ENCODE peak calls at places on chromosomes 13 and 19, in eight cellular contexts. N, Q, V, A, R, L, Y and P are unnamed samples.

GRCh38 chr13:20616059-20616797 is 49.3 kb downstream of the IFT88 start:
- DNase-seq in N (no peak), Q (no peak), V (peak), A (no peak), R (no peak), L (no peak), Y (no peak), P (peak)

GRCh38 chr19:50649433-50650391 is at the start of gene C19orf81:
- DNase-seq in N (no peak), Q (no peak), V (no peak), A (no peak), R (no peak), L (no peak), Y (no peak), P (peak)

GRCh38 chr19:52722062-52723005 is 12.5 kb downstream of the ZNF611 start:
- DNase-seq in N (no peak), Q (no peak), V (peak), A (no peak), R (no peak), L (no peak), Y (no peak), P (no peak)

GRCh38 chr19:11754663-11755062 is 12.1 kb upstream of the ZNF441 start:
- DNase-seq in N (no peak), Q (no peak), V (no peak), A (no peak), R (no peak), L (no peak), Y (no peak), P (no peak)

GRCh38 chr19:723247-723646 is 14.5 kb downstream of the PALM start:
- DNase-seq in N (no peak), Q (no peak), V (no peak), A (no peak), R (no peak), L (no peak), Y (no peak), P (no peak)

GRCh38 chr13:107031691-107032090 is 463.8 kb upstream of the ARGLU1 start:
- DNase-seq in N (no peak), Q (no peak), V (no peak), A (no peak), R (no peak), L (no peak), Y (no peak), P (no peak)

GRCh38 chr13:30792257-30793000 is 57.1 kb downstream of the ALOX5AP start:
- DNase-seq in N (no peak), Q (no peak), V (peak), A (peak), R (no peak), L (peak), Y (peak), P (peak)

GRCh38 chr13:21310220-21310619 is 133.8 kb downstream of the MRPL57 start:
- DNase-seq in N (no peak), Q (no peak), V (no peak), A (no peak), R (no peak), L (no peak), Y (no peak), P (no peak)

GRCh38 chr13:109809216-109809890 is 23.0 kb upstream of the IRS2 start:
- DNase-seq in N (no peak), Q (no peak), V (no peak), A (no peak), R (no peak), L (no peak), Y (no peak), P (no peak)

GRCh38 chr19:48784527-48784926 is 26.3 kb downstream of the BCAT2 start:
- DNase-seq in N (no peak), Q (no peak), V (no peak), A (no peak), R (no peak), L (no peak), Y (no peak), P (peak)

GRCh38 chr13:79647518-79647917 is 166.6 kb downstream of the NDFIP2 start:
- DNase-seq in N (no peak), Q (no peak), V (peak), A (no peak), R (no peak), L (no peak), Y (no peak), P (no peak)

GRCh38 chr19:4347521-4347920 is 4.2 kb downstream of the MPND start:
- DNase-seq in N (no peak), Q (no peak), V (no peak), A (no peak), R (no peak), L (no peak), Y (no peak), P (no peak)

GRCh38 chr19:39413269-39413902 is 917 bp downstream of the PLEKHG2 start:
- DNase-seq in N (peak), Q (no peak), V (no peak), A (peak), R (peak), L (peak), Y (peak), P (peak)

GRCh38 chr13:26529441-26529840 is 28.0 kb upstream of the WASF3 start:
- DNase-seq in N (no peak), Q (peak), V (peak), A (no peak), R (peak), L (no peak), Y (peak), P (peak)

GRCh38 chr19:16470911-16471811 is 609 bp downstream of the EPS15L1 start:
- DNase-seq in N (no peak), Q (peak), V (no peak), A (peak), R (peak), L (no peak), Y (no peak), P (no peak)

GRCh38 chr19:14343286-14343685 is 38.0 kb upstream of the ADGRE5 start:
- DNase-seq in N (no peak), Q (no peak), V (no peak), A (no peak), R (no peak), L (no peak), Y (no peak), P (no peak)

GRCh38 chr13:20991741-20992520 is 69.5 kb downstream of the LATS2 start:
- DNase-seq in N (no peak), Q (no peak), V (no peak), A (no peak), R (no peak), L (no peak), Y (no peak), P (no peak)

GRCh38 chr19:27745978-27746542 is 1466.9 kb downstream of the UQCRFS1 start:
- DNase-seq in N (no peak), Q (no peak), V (no peak), A (no peak), R (no peak), L (no peak), Y (no peak), P (no peak)

GRCh38 chr13:35549481-35549880 is 73.0 kb upstream of the MAB21L1 start:
- DNase-seq in N (no peak), Q (no peak), V (peak), A (no peak), R (no peak), L (no peak), Y (no peak), P (peak)

GRCh38 chr19:19071897-19072296 is 8.1 kb downstream of the SLC25A42 start:
- DNase-seq in N (no peak), Q (no peak), V (no peak), A (no peak), R (no peak), L (no peak), Y (no peak), P (no peak)

GRCh38 chr19:37999309-38000213 is 92.6 kb downstream of the SIPA1L3 start:
- DNase-seq in N (no peak), Q (no peak), V (peak), A (no peak), R (no peak), L (no peak), Y (no peak), P (peak)

GRCh38 chr19:1933245-1933644 is 7.7 kb upstream of the CSNK1G2 start:
- DNase-seq in N (no peak), Q (no peak), V (no peak), A (no peak), R (no peak), L (no peak), Y (no peak), P (no peak)

GRCh38 chr13:95124959-95125358 is 176.3 kb downstream of the ABCC4 start:
- DNase-seq in N (no peak), Q (no peak), V (no peak), A (no peak), R (no peak), L (no peak), Y (no peak), P (no peak)

GRCh38 chr19:2341987-2342386 is 13.5 kb downstream of the SPPL2B start:
- DNase-seq in N (no peak), Q (no peak), V (no peak), A (no peak), R (no peak), L (no peak), Y (peak), P (no peak)

GRCh38 chr19:49327878-49328544 is 3.0 kb upstream of the SLC6A16 start:
- DNase-seq in N (peak), Q (peak), V (no peak), A (no peak), R (no peak), L (no peak), Y (no peak), P (peak)

GRCh38 chr19:41746593-41747227 is 8.6 kb upstream of the CEACAM6 start:
- DNase-seq in N (peak), Q (peak), V (peak), A (peak), R (no peak), L (no peak), Y (no peak), P (peak)

GRCh38 chr13:85314686-85315085 is 484.5 kb downstream of the SLITRK6 start:
- DNase-seq in N (no peak), Q (no peak), V (no peak), A (peak), R (no peak), L (no peak), Y (no peak), P (no peak)

GRCh38 chr19:49335071-49335783 is at the start of gene CD37:
- DNase-seq in N (peak), Q (peak), V (no peak), A (no peak), R (no peak), L (no peak), Y (no peak), P (no peak)

GRCh38 chr19:35755550-35756371 is 1.1 kb downstream of the HSPB6 start:
- DNase-seq in N (peak), Q (peak), V (no peak), A (no peak), R (no peak), L (no peak), Y (peak), P (no peak)

GRCh38 chr13:113591750-113592149 is 7.2 kb downstream of the TFDP1 start:
- DNase-seq in N (no peak), Q (no peak), V (no peak), A (no peak), R (no peak), L (no peak), Y (no peak), P (no peak)